ENCODE peak calls at places on chromosome 15, in four cellular contexts. One of them, this sample, is unnamed.
A peak's percentile ranks its signal among the peaks of the same experiment; 100 is the strongest.

GRCh38 chr15:37015025-37015424 is 85.3 kb downstream of the MEIS2 start:
- DNase-seq in psoas muscle: no peak
- DNase-seq in mesendoderm: no peak
- DNase-seq in fibroblast of mammary gland: peak; percentile 88
- DNase-seq in this sample: peak; percentile 75

GRCh38 chr15:51533672-51534398 is 88.7 kb downstream of the DMXL2 start:
- DNase-seq in psoas muscle: no peak
- DNase-seq in mesendoderm: no peak
- DNase-seq in fibroblast of mammary gland: peak; percentile 4
- DNase-seq in this sample: no peak

GRCh38 chr15:97992831-97993230 is 32.3 kb downstream of the ARRDC4 start:
- DNase-seq in psoas muscle: no peak
- DNase-seq in mesendoderm: no peak
- DNase-seq in fibroblast of mammary gland: no peak
- DNase-seq in this sample: no peak

GRCh38 chr15:92142242-92143232 is 251.1 kb upstream of the ST8SIA2 start:
- DNase-seq in psoas muscle: no peak
- DNase-seq in mesendoderm: no peak
- DNase-seq in fibroblast of mammary gland: no peak
- DNase-seq in this sample: no peak

GRCh38 chr15:31330836-31331235 is 4.2 kb downstream of the KLF13 start:
- DNase-seq in psoas muscle: no peak
- DNase-seq in mesendoderm: no peak
- DNase-seq in fibroblast of mammary gland: no peak
- DNase-seq in this sample: no peak

GRCh38 chr15:81000144-81000625 is 538 bp upstream of the TLNRD1 start:
- DNase-seq in psoas muscle: no peak
- DNase-seq in mesendoderm: no peak
- DNase-seq in fibroblast of mammary gland: no peak
- DNase-seq in this sample: no peak

GRCh38 chr15:36612063-36612788 is 32.8 kb downstream of the CDIN1 start:
- DNase-seq in psoas muscle: no peak
- DNase-seq in mesendoderm: peak; percentile 80
- DNase-seq in fibroblast of mammary gland: peak; percentile 91
- DNase-seq in this sample: no peak

GRCh38 chr15:25240461-25241021 is 198.3 kb downstream of the UBE3A start:
- DNase-seq in psoas muscle: peak; percentile 9
- DNase-seq in mesendoderm: no peak
- DNase-seq in fibroblast of mammary gland: no peak
- DNase-seq in this sample: no peak

GRCh38 chr15:88653200-88654064 is 14.6 kb downstream of the ISG20 start:
- DNase-seq in psoas muscle: no peak
- DNase-seq in mesendoderm: no peak
- DNase-seq in fibroblast of mammary gland: no peak
- DNase-seq in this sample: peak; percentile 52

GRCh38 chr15:82624008-82624407 is 23.2 kb downstream of the CPEB1 start:
- DNase-seq in psoas muscle: no peak
- DNase-seq in mesendoderm: no peak
- DNase-seq in fibroblast of mammary gland: no peak
- DNase-seq in this sample: no peak

GRCh38 chr15:51186846-51187340 is 92.2 kb upstream of the TNFAIP8L3 start:
- DNase-seq in psoas muscle: no peak
- DNase-seq in mesendoderm: no peak
- DNase-seq in fibroblast of mammary gland: no peak
- DNase-seq in this sample: no peak

GRCh38 chr15:91950631-91951384 is 97.3 kb downstream of the SLCO3A1 start:
- DNase-seq in psoas muscle: no peak
- DNase-seq in mesendoderm: no peak
- DNase-seq in fibroblast of mammary gland: peak; percentile 33
- DNase-seq in this sample: no peak

GRCh38 chr15:84953136-84953535 is 28.5 kb upstream of the PDE8A start:
- DNase-seq in psoas muscle: no peak
- DNase-seq in mesendoderm: no peak
- DNase-seq in fibroblast of mammary gland: peak; percentile 29
- DNase-seq in this sample: no peak

GRCh38 chr15:101201411-101202174 is 50.3 kb downstream of the CHSY1 start:
- DNase-seq in psoas muscle: peak; percentile 89
- DNase-seq in mesendoderm: peak; percentile 97
- DNase-seq in fibroblast of mammary gland: peak; percentile 99
- DNase-seq in this sample: peak; percentile 97

GRCh38 chr15:70761046-70761445 is 2.3 kb downstream of the UACA start:
- DNase-seq in psoas muscle: no peak
- DNase-seq in mesendoderm: no peak
- DNase-seq in fibroblast of mammary gland: no peak
- DNase-seq in this sample: no peak
- H3K4me3 ChIP-seq in psoas muscle: peak overlapping the region; percentile 90
- H3K4me3 ChIP-seq in mesendoderm: no peak overlapping the region
- H3K4me3 ChIP-seq in fibroblast of mammary gland: peak overlapping the region; percentile 92
- H3K4me3 ChIP-seq in this sample: no peak overlapping the region

GRCh38 chr15:64045106-64045435 is 1.2 kb downstream of the DAPK2 start:
- DNase-seq in psoas muscle: no peak
- DNase-seq in mesendoderm: no peak
- DNase-seq in fibroblast of mammary gland: no peak
- DNase-seq in this sample: no peak

GRCh38 chr15:64045774-64046346 is 425 bp downstream of the DAPK2 start:
- DNase-seq in psoas muscle: peak; percentile 37
- DNase-seq in mesendoderm: no peak
- DNase-seq in fibroblast of mammary gland: no peak
- DNase-seq in this sample: no peak

GRCh38 chr15:64048766-64049165 is 2.5 kb upstream of the DAPK2 start:
- DNase-seq in psoas muscle: no peak
- DNase-seq in mesendoderm: no peak
- DNase-seq in fibroblast of mammary gland: no peak
- DNase-seq in this sample: no peak

GRCh38 chr15:64044315-64045105 is 1.8 kb downstream of the DAPK2 start:
- DNase-seq in psoas muscle: no peak
- DNase-seq in mesendoderm: no peak
- DNase-seq in fibroblast of mammary gland: no peak
- DNase-seq in this sample: no peak

DNA sequence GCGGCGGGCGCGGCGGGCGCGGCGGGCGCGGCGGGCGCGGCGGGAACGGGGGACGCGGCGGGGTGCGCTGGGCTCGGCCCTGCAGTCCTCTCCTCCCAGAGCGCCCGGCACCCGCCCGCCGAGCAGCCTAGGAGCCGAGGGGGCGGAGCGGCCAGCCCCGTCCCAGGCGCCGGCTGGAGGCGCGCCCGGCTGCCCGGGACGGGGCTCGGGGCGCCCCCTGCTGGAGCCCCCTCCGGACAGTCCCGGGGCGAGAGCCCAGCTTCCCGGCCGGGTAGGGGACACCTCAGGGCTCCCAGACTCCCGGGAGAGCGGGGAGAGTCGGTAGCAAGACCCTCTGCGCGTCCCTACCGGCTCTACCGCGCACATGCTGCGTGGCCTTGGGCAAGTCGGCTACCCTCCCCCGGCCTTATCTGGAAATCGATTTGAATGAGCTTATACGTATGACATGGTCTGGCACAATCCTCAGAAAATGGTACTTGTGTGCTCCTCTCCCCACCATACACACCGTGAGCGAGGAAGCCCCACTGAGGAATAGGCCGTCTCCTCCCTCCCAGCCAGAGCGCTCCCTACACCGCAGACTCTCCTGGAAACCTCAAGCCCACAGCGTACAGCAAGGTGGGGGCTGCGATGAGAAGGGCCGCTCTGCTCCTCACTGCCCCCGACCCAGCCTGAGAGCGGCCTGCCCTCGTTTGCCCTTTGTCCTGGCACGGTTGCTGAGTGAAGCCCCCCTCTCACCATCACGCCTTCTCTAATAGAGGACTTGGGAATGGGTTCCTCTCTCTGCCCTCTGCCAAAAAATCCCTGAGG is at the start of gene DAPK2:
- DNase-seq in psoas muscle: peak; percentile 79
- DNase-seq in mesendoderm: peak; percentile 57
- DNase-seq in fibroblast of mammary gland: peak; percentile 47
- DNase-seq in this sample: peak; percentile 64
- H3K4me3 ChIP-seq in psoas muscle: peak within 1 kb of the TSS; percentile 87
- H3K4me3 ChIP-seq in mesendoderm: no peak within 1 kb of the TSS
- H3K4me3 ChIP-seq in fibroblast of mammary gland: peak within 1 kb of the TSS; percentile 31
- H3K4me3 ChIP-seq in this sample: peak within 1 kb of the TSS; percentile 71

GRCh38 chr15:41493902-41494189 is 172 bp downstream of the ITPKA start:
- DNase-seq in psoas muscle: no peak
- DNase-seq in mesendoderm: no peak
- DNase-seq in fibroblast of mammary gland: no peak
- DNase-seq in this sample: no peak

GRCh38 chr15:41494922-41495735 is 1.5 kb downstream of the ITPKA start:
- DNase-seq in psoas muscle: no peak
- DNase-seq in mesendoderm: peak; percentile 27
- DNase-seq in fibroblast of mammary gland: no peak
- DNase-seq in this sample: no peak

GRCh38 chr15:41493205-41493901 is at the start of gene ITPKA:
- DNase-seq in psoas muscle: peak; percentile 75
- DNase-seq in mesendoderm: peak; percentile 71
- DNase-seq in fibroblast of mammary gland: peak; percentile 75
- DNase-seq in this sample: peak; percentile 71

GRCh38 chr15:41495736-41496599 is 2.3 kb downstream of the ITPKA start:
- DNase-seq in psoas muscle: no peak
- DNase-seq in mesendoderm: peak; percentile 63
- DNase-seq in fibroblast of mammary gland: no peak
- DNase-seq in this sample: no peak

DNA sequence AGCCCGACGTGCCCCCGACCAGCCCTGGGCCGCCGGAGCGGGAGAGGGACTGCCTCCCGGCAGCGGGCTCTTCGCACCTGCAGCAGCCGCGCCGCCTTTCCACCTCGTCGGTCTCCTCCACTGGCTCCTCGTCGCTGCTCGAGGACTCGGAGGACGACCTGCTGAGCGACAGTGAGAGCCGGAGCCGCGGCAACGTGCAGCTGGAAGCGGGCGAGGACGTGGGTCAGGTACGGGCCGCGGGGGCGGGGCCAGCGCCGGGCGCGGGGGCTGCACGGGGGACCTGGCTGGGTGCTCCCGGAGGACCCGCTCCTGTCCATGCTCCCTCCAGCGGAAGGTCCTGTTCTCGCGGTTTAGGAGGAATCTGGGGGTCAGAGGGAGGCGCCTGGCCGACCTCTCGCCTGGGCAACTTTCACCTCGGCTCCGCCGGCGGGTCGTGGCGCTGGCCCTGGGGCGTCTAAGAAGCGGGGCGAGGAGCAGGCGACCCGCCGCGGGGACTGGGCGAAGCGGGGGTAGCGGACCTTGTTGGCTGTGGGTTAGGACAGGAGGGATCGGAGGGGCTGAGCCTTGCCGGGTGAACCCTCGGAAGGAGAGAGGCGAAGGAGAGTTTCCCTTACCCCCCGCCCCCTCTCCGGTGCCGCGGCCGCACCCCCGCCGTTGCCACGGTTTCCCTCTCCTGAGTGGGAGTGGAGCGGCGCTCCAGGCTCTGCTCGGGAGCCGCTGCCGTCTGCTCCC is 682 bp downstream of the ITPKA start:
- DNase-seq in psoas muscle: peak; percentile 30
- DNase-seq in mesendoderm: peak; percentile 70
- DNase-seq in fibroblast of mammary gland: no peak
- DNase-seq in this sample: no peak
- H3K4me3 ChIP-seq in psoas muscle: peak overlapping the region; percentile 67
- H3K4me3 ChIP-seq in mesendoderm: no peak overlapping the region
- H3K4me3 ChIP-seq in fibroblast of mammary gland: peak overlapping the region; percentile 42
- H3K4me3 ChIP-seq in this sample: peak overlapping the region; percentile 57

GRCh38 chr15:65066635-65067333 is 1.0 kb downstream of the RASL12 start:
- DNase-seq in psoas muscle: no peak
- DNase-seq in mesendoderm: peak; percentile 89
- DNase-seq in fibroblast of mammary gland: no peak
- DNase-seq in this sample: no peak
- H3K4me3 ChIP-seq in psoas muscle: peak overlapping the region; percentile 65
- H3K4me3 ChIP-seq in mesendoderm: peak overlapping the region; percentile 60
- H3K4me3 ChIP-seq in fibroblast of mammary gland: no peak overlapping the region
- H3K4me3 ChIP-seq in this sample: peak overlapping the region; percentile 72

GRCh38 chr15:49423906-49424520 is 971 bp downstream of the FGF7 start:
- DNase-seq in psoas muscle: no peak
- DNase-seq in mesendoderm: peak; percentile 3
- DNase-seq in fibroblast of mammary gland: peak; percentile 56
- DNase-seq in this sample: no peak

GRCh38 chr15:49418811-49419210 is 4.2 kb upstream of the FGF7 start:
- DNase-seq in psoas muscle: no peak
- DNase-seq in mesendoderm: no peak
- DNase-seq in fibroblast of mammary gland: no peak
- DNase-seq in this sample: no peak

GRCh38 chr15:49424954-49425353 is 1.9 kb downstream of the FGF7 start:
- DNase-seq in psoas muscle: no peak
- DNase-seq in mesendoderm: no peak
- DNase-seq in fibroblast of mammary gland: peak; percentile 53
- DNase-seq in this sample: no peak

GRCh38 chr15:49423021-49423420 is at the start of gene FGF7:
- DNase-seq in psoas muscle: peak; percentile 9
- DNase-seq in mesendoderm: peak; percentile 30
- DNase-seq in fibroblast of mammary gland: peak; percentile 91
- DNase-seq in this sample: no peak

GRCh38 chr15:49421991-49422390 is 1.1 kb upstream of the FGF7 start:
- DNase-seq in psoas muscle: peak; percentile 39
- DNase-seq in mesendoderm: peak; percentile 73
- DNase-seq in fibroblast of mammary gland: peak; percentile 82
- DNase-seq in this sample: peak; percentile 62
- H3K4me3 ChIP-seq in psoas muscle: peak overlapping the region; percentile 53
- H3K4me3 ChIP-seq in mesendoderm: no peak overlapping the region
- H3K4me3 ChIP-seq in fibroblast of mammary gland: no peak overlapping the region
- H3K4me3 ChIP-seq in this sample: peak overlapping the region; percentile 8

DNA sequence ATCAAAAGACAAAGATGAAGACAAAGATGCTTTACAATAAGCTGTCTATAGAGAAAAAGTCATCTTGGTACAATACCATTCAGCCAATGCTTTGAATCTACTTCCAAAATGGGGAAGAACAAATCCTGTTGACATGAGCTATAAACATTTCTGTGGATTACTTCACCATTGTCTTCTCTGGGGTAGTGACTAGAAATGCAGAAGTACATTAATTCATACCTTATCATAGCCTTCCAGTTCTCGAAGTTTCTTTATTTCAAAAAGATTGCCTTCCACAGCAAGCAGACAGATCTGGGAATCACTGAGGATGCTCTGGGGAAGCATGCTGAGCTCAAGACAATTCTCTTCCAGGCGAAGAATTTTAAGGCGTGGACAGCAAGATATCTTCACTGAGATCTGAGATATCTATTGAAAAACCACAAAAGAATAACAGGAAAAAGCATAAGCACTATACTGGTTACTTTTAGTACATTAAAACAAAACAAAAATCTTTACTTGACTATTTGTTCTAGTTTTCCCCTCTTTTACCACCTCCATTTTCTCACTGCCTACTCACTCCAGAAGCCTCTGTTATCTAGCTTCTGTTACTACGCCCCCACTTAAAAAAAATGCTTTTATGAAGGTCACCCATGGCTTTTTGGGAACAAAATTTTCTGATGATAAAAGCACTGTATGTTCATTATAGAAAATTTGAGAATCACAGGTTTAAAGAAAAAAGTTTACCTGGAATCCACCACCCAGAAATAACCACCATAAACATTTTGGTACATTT is 3.5 kb downstream of the LRRC57 start:
- DNase-seq in psoas muscle: no peak
- DNase-seq in mesendoderm: no peak
- DNase-seq in fibroblast of mammary gland: no peak
- DNase-seq in this sample: no peak
- H3K4me3 ChIP-seq in psoas muscle: no peak overlapping the region
- H3K4me3 ChIP-seq in mesendoderm: no peak overlapping the region
- H3K4me3 ChIP-seq in fibroblast of mammary gland: no peak overlapping the region
- H3K4me3 ChIP-seq in this sample: no peak overlapping the region

DNA sequence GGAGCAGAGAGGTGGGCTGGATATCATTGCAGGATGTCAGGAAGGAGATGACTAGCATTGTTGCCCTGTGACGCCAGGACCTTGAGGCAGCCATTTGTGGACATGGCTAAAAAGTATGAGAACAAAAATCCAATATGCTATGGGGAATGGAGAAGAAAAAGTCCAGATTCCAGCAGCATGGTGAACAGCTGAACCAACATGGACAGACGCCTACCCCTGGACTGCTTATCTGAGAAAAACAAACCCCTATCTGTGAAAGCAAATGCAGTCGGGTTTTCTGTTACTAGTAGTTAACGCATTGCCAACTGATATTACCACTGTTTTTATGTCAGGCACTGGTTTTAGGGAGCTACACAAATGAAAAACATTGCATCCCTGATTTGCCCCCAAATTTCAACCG is 251.2 kb upstream of the RORA start:
- DNase-seq in psoas muscle: no peak
- DNase-seq in mesendoderm: no peak
- DNase-seq in fibroblast of mammary gland: no peak
- DNase-seq in this sample: no peak
- H3K4me3 ChIP-seq in psoas muscle: no peak overlapping the region
- H3K4me3 ChIP-seq in mesendoderm: no peak overlapping the region
- H3K4me3 ChIP-seq in fibroblast of mammary gland: no peak overlapping the region
- H3K4me3 ChIP-seq in this sample: no peak overlapping the region